ENCODE peak calls at places on chromosome 9, in four cellular contexts. J is mesothelial cell of epicardium, C is astrocyte of the spinal cord, Q is astrocyte of the cerebellum. S is an unnamed sample.

GRCh38 chr9:109319072-109319630 is 1.7 kb downstream of the EPB41L4B start:
- DNase-seq in C (peak), J (no peak), Q (no peak), S (no peak)

GRCh38 chr9:23556459-23556858 is 269.6 kb downstream of the ELAVL2 start:
- DNase-seq in C (peak), Q (no peak), J (peak), S (no peak)

GRCh38 chr9:96450613-96451544 is 910 bp downstream of the HABP4 start:
- DNase-seq in Q (peak), C (peak), J (peak), S (peak)

GRCh38 chr9:18795947-18796705 is 236.9 kb downstream of the SAXO1 start:
- DNase-seq in Q (peak), C (peak), J (no peak), S (no peak)

GRCh38 chr9:128309551-128309950 is 12.7 kb downstream of the TRUB2 start:
- DNase-seq in C (no peak), J (no peak), Q (no peak), S (no peak)

GRCh38 chr9:132587484-132587858 is 5.1 kb downstream of the BARHL1 start:
- DNase-seq in J (no peak), Q (no peak), C (no peak), S (no peak)

GRCh38 chr9:91943876-91944470 is 6.1 kb downstream of the ROR2 start:
- DNase-seq in Q (no peak), C (no peak), J (no peak), S (no peak)

GRCh38 chr9:119322137-119322695 is 47.0 kb downstream of the BRINP1 start:
- DNase-seq in Q (no peak), C (no peak), J (no peak), S (no peak)

GRCh38 chr9:103037508-103038477 is 42.7 kb downstream of the CYLC2 start:
- DNase-seq in C (peak), J (no peak), Q (peak), S (no peak)

GRCh38 chr9:93955356-93956182 is 414 bp upstream of the BARX1 start:
- DNase-seq in Q (no peak), J (no peak), C (no peak), S (no peak)

GRCh38 chr9:76610009-76610352 is 151.0 kb downstream of the GCNT1 start:
- DNase-seq in C (peak), Q (no peak), J (no peak), S (no peak)

GRCh38 chr9:86503926-86504325 is 149.7 kb upstream of the TUT7 start:
- DNase-seq in C (no peak), Q (no peak), J (no peak), S (no peak)

GRCh38 chr9:87307810-87308209 is 189.9 kb upstream of the DAPK1 start:
- DNase-seq in Q (no peak), J (no peak), C (no peak), S (no peak)

GRCh38 chr9:89701221-89701798 is 96.5 kb downstream of the GADD45G start:
- DNase-seq in J (no peak), C (no peak), Q (no peak), S (no peak)

GRCh38 chr9:129384138-129384886 is 206.3 kb upstream of the IER5L start:
- DNase-seq in Q (no peak), C (no peak), J (no peak), S (no peak)

GRCh38 chr9:130433168-130433946 is 11.4 kb upstream of the ASS1 start:
- DNase-seq in C (peak), Q (no peak), J (peak), S (no peak)

S was measured in type B pancreatic cell.